ENCODE peak calls at places on chromosomes 3 and 15, in four cellular contexts. O is HepG2, H is SK-N-SH, Y is K562. W is an unnamed sample.

GRCh38 chr3:23960649-23961048 is 15.6 kb downstream of the NR1D2 start:
- DNase-seq in Y (no peak), H (no peak), O (no peak), W (no peak)

GRCh38 chr15:31342781-31343626 is 16.4 kb downstream of the KLF13 start:
- DNase-seq in O (no peak), Y (no peak), H (peak), W (no peak)

GRCh38 chr3:14485981-14486380 is 54.2 kb downstream of the GRIP2 start:
- DNase-seq in Y (no peak), H (no peak), O (no peak), W (no peak)

GRCh38 chr3:177713921-177714900 is 516.9 kb upstream of the TBL1XR1 start:
- DNase-seq in H (peak), Y (no peak), O (no peak), W (no peak)

GRCh38 chr3:13352621-13353131 is 67.4 kb downstream of the NUP210 start:
- DNase-seq in Y (peak), H (no peak), O (no peak), W (no peak)

GRCh38 chr3:15440891-15441290 is 13.5 kb downstream of the EAF1 start:
- DNase-seq in H (no peak), Y (no peak), O (no peak), W (no peak)

GRCh38 chr3:24773798-24774197 is 279.1 kb upstream of the THRB start:
- DNase-seq in O (peak), H (peak), Y (peak), W (no peak)

GRCh38 chr3:197306374-197307086 is 8.1 kb upstream of the DLG1 start:
- DNase-seq in O (peak), Y (no peak), H (no peak), W (no peak)

GRCh38 chr3:145952541-145952940 is 208.4 kb downstream of the PLOD2 start:
- DNase-seq in H (no peak), O (no peak), Y (no peak), W (no peak)

GRCh38 chr3:104425416-104425815 is 941.3 kb upstream of the ALCAM start:
- DNase-seq in O (no peak), Y (no peak), H (no peak), W (no peak)

GRCh38 chr3:73164622-73165021 is 103.2 kb downstream of the EBLN2 start:
- DNase-seq in H (no peak), Y (no peak), O (no peak), W (no peak)

GRCh38 chr15:94834494-94834893 is 603.1 kb downstream of the MCTP2 start:
- DNase-seq in Y (no peak), O (no peak), H (no peak), W (no peak)

GRCh38 chr15:65902373-65902772 is 33.1 kb downstream of the RAB11A start:
- DNase-seq in Y (peak), O (peak), H (no peak), W (peak)

GRCh38 chr3:149867563-149867962 is 54.5 kb downstream of the RNF13 start:
- DNase-seq in O (no peak), Y (no peak), H (no peak), W (no peak)

GRCh38 chr3:131549340-131549739 is 46.6 kb upstream of the MRPL3 start:
- DNase-seq in H (no peak), Y (peak), O (no peak), W (no peak)

GRCh38 chr15:70584838-70585706 is 178.3 kb downstream of the UACA start:
- DNase-seq in H (peak), O (peak), Y (no peak), W (no peak)

GRCh38 chr3:42032693-42033349 is 58.3 kb upstream of the TRAK1 start:
- DNase-seq in H (peak), O (peak), Y (peak), W (no peak)

GRCh38 chr3:118137783-118138182 is 896.9 kb downstream of the IGSF11 start:
- DNase-seq in H (no peak), O (no peak), Y (no peak), W (no peak)

GRCh38 chr3:127409421-127410136 is 121.7 kb upstream of the PRR20G start:
- DNase-seq in O (no peak), Y (no peak), H (peak), W (no peak)

GRCh38 chr3:98556164-98557130 is 24.7 kb downstream of the GPR15 start:
- DNase-seq in O (no peak), Y (no peak), H (no peak), W (peak)

GRCh38 chr3:61594978-61595687 is 33.8 kb downstream of the PTPRG start:
- DNase-seq in Y (no peak), O (no peak), H (no peak), W (no peak)
- H3K4me3 ChIP-seq in Y (no peak), O (no peak), H (no peak), W (no peak)

GRCh38 chr15:92069308-92070244 is 216.1 kb downstream of the SLCO3A1 start:
- DNase-seq in H (no peak), O (no peak), Y (peak), W (peak)
- TF ChIP-seq FOXM1 in H (no peak), O (no peak), Y (no peak), W (no peak)

GRCh38 chr3:189756651-189757078 is 125.5 kb downstream of the TP63 start:
- DNase-seq in Y (no peak), O (no peak), H (no peak), W (no peak)

GRCh38 chr3:189758186-189758585 is 127.0 kb downstream of the TP63 start:
- DNase-seq in Y (no peak), H (no peak), O (no peak), W (no peak)

DNA sequence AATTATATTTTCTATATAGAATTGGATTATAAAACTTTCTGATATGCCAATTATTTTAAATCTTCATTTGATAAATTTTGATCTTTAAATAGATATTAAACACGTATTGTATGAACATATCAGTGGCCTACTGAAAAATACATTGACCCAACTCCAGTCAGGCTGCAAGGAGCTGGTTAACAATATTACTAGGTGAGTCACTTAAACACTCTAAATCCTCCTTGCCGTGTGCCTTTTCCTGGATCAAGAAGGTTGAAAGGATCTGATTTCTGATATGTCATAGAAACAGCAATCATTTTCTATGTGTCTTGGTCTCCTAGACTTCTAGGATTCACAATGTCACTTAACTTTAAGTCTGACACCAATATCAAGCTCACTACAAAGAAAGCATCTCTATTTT is 123.2 kb downstream of the TP63 start:
- DNase-seq in Y (no peak), H (no peak), O (no peak), W (no peak)
- H3K4me3 ChIP-seq in Y (no peak), H (no peak), O (no peak), W (no peak)

GRCh38 chr3:159732172-159733111 is 256.2 kb upstream of the IL12A start:
- DNase-seq in Y (no peak), H (no peak), O (no peak), W (no peak)
- TF ChIP-seq FOXM1 in Y (no peak), H (no peak), O (no peak), W (no peak)